ENCODE peak calls at places on chromosomes 5 and 9, in ten cellular contexts. One of them, this sample, is unnamed.

GRCh38 chr9:16033253-16033652 is 480.4 kb downstream of the CCDC171 start:
- DNase-seq in Karpas-422: no peak
- DNase-seq in endothelial cell of umbilical vein: no peak
- DNase-seq in mesendoderm: no peak
- DNase-seq in K562: no peak
- DNase-seq in endodermal cell: no peak
- DNase-seq in fibroblast of lung: no peak
- DNase-seq in colonic mucosa: no peak
- DNase-seq in HCT116: no peak
- DNase-seq in neural progenitor cell: no peak
- DNase-seq in this sample: no peak

GRCh38 chr5:477247-477646 is 34.3 kb downstream of the EXOC3 start:
- DNase-seq in Karpas-422: no peak
- DNase-seq in K562: no peak
- DNase-seq in colonic mucosa: no peak
- DNase-seq in endothelial cell of umbilical vein: no peak
- DNase-seq in HCT116: no peak
- DNase-seq in neural progenitor cell: no peak
- DNase-seq in endodermal cell: no peak
- DNase-seq in fibroblast of lung: no peak
- DNase-seq in mesendoderm: no peak
- DNase-seq in this sample: no peak

GRCh38 chr5:59157001-59157527 is 574.2 kb downstream of the RAB3C start:
- DNase-seq in mesendoderm: no peak
- DNase-seq in neural progenitor cell: no peak
- DNase-seq in K562: no peak
- DNase-seq in fibroblast of lung: peak; percentile 36
- DNase-seq in Karpas-422: no peak
- DNase-seq in HCT116: no peak
- DNase-seq in endodermal cell: no peak
- DNase-seq in endothelial cell of umbilical vein: no peak
- DNase-seq in colonic mucosa: no peak
- DNase-seq in this sample: no peak

GRCh38 chr5:73218552-73219171 is 45.7 kb downstream of the TMEM174 start:
- DNase-seq in HCT116: peak; percentile 26
- DNase-seq in K562: no peak
- DNase-seq in colonic mucosa: no peak
- DNase-seq in Karpas-422: no peak
- DNase-seq in neural progenitor cell: peak; percentile 34
- DNase-seq in endothelial cell of umbilical vein: peak; percentile 10
- DNase-seq in endodermal cell: peak; percentile 44
- DNase-seq in fibroblast of lung: peak; percentile 60
- DNase-seq in mesendoderm: peak; percentile 57
- DNase-seq in this sample: no peak

GRCh38 chr5:7018144-7018543 is 304.9 kb downstream of the TENT4A start:
- DNase-seq in K562: no peak
- DNase-seq in neural progenitor cell: no peak
- DNase-seq in Karpas-422: no peak
- DNase-seq in HCT116: no peak
- DNase-seq in colonic mucosa: no peak
- DNase-seq in endodermal cell: no peak
- DNase-seq in endothelial cell of umbilical vein: no peak
- DNase-seq in mesendoderm: no peak
- DNase-seq in fibroblast of lung: no peak
- DNase-seq in this sample: no peak

GRCh38 chr5:112762113-112762810 is 24.6 kb downstream of the APC start:
- DNase-seq in K562: no peak
- DNase-seq in neural progenitor cell: no peak
- DNase-seq in colonic mucosa: no peak
- DNase-seq in mesendoderm: no peak
- DNase-seq in fibroblast of lung: peak; percentile 26
- DNase-seq in endodermal cell: no peak
- DNase-seq in HCT116: no peak
- DNase-seq in endothelial cell of umbilical vein: no peak
- DNase-seq in Karpas-422: no peak
- DNase-seq in this sample: no peak

GRCh38 chr5:132394681-132395259 is 25.3 kb downstream of the SLC22A5 start:
- DNase-seq in endodermal cell: peak; percentile 25
- DNase-seq in K562: no peak
- DNase-seq in fibroblast of lung: no peak
- DNase-seq in mesendoderm: no peak
- DNase-seq in endothelial cell of umbilical vein: no peak
- DNase-seq in neural progenitor cell: no peak
- DNase-seq in colonic mucosa: no peak
- DNase-seq in Karpas-422: no peak
- DNase-seq in HCT116: no peak
- DNase-seq in this sample: no peak

GRCh38 chr5:57341380-57341979 is 141.1 kb downstream of the ACTBL2 start:
- DNase-seq in colonic mucosa: no peak
- DNase-seq in HCT116: no peak
- DNase-seq in neural progenitor cell: no peak
- DNase-seq in endothelial cell of umbilical vein: no peak
- DNase-seq in endodermal cell: no peak
- DNase-seq in K562: no peak
- DNase-seq in Karpas-422: no peak
- DNase-seq in mesendoderm: no peak
- DNase-seq in fibroblast of lung: no peak
- DNase-seq in this sample: no peak

GRCh38 chr5:90384389-90384788 is 25.2 kb downstream of the CETN3 start:
- DNase-seq in mesendoderm: no peak
- DNase-seq in HCT116: no peak
- DNase-seq in K562: no peak
- DNase-seq in endothelial cell of umbilical vein: no peak
- DNase-seq in Karpas-422: no peak
- DNase-seq in colonic mucosa: no peak
- DNase-seq in fibroblast of lung: no peak
- DNase-seq in neural progenitor cell: no peak
- DNase-seq in endodermal cell: no peak
- DNase-seq in this sample: no peak

GRCh38 chr5:178627259-178627598 is 379 bp upstream of the CLK4 start:
- DNase-seq in colonic mucosa: no peak
- DNase-seq in mesendoderm: peak; percentile 74
- DNase-seq in HCT116: no peak
- DNase-seq in neural progenitor cell: no peak
- DNase-seq in Karpas-422: no peak
- DNase-seq in K562: no peak
- DNase-seq in endothelial cell of umbilical vein: no peak
- DNase-seq in endodermal cell: no peak
- DNase-seq in fibroblast of lung: no peak
- DNase-seq in this sample: no peak

GRCh38 chr5:167294861-167295685 is 996.4 kb upstream of the WWC1 start:
- DNase-seq in endothelial cell of umbilical vein: peak; percentile 92
- DNase-seq in colonic mucosa: peak; percentile 55
- DNase-seq in K562: no peak
- DNase-seq in HCT116: peak; percentile 3
- DNase-seq in endodermal cell: no peak
- DNase-seq in neural progenitor cell: no peak
- DNase-seq in Karpas-422: no peak
- DNase-seq in fibroblast of lung: peak; percentile 94
- DNase-seq in mesendoderm: peak; percentile 83
- DNase-seq in this sample: peak; percentile 66

GRCh38 chr5:172179032-172179989 is 8.7 kb downstream of the STK10 start:
- DNase-seq in fibroblast of lung: no peak
- DNase-seq in Karpas-422: no peak
- DNase-seq in endodermal cell: no peak
- DNase-seq in HCT116: no peak
- DNase-seq in mesendoderm: peak; percentile 80
- DNase-seq in colonic mucosa: peak; percentile 34
- DNase-seq in endothelial cell of umbilical vein: peak; percentile 75
- DNase-seq in K562: no peak
- DNase-seq in neural progenitor cell: no peak
- DNase-seq in this sample: no peak
- H3K9ac ChIP-seq in fibroblast of lung: no peak overlapping the region
- H3K9ac ChIP-seq in Karpas-422: no peak overlapping the region
- H3K9ac ChIP-seq in endodermal cell: no peak overlapping the region
- H3K9ac ChIP-seq in HCT116: no peak overlapping the region
- H3K9ac ChIP-seq in mesendoderm: peak overlapping the region; percentile 49
- H3K9ac ChIP-seq in colonic mucosa: peak overlapping the region; percentile 60
- H3K9ac ChIP-seq in endothelial cell of umbilical vein: peak overlapping the region; percentile 33
- H3K9ac ChIP-seq in K562: no peak overlapping the region
- H3K9ac ChIP-seq in neural progenitor cell: no peak overlapping the region
- H3K9ac ChIP-seq in this sample: no peak overlapping the region

GRCh38 chr9:101027246-101027645 is 1.3 kb upstream of the PLPPR1 start:
- DNase-seq in colonic mucosa: no peak
- DNase-seq in neural progenitor cell: no peak
- DNase-seq in mesendoderm: no peak
- DNase-seq in HCT116: no peak
- DNase-seq in K562: no peak
- DNase-seq in endothelial cell of umbilical vein: no peak
- DNase-seq in endodermal cell: no peak
- DNase-seq in fibroblast of lung: no peak
- DNase-seq in Karpas-422: no peak
- DNase-seq in this sample: no peak

GRCh38 chr9:101026824-101027223 is 1.7 kb upstream of the PLPPR1 start:
- DNase-seq in HCT116: no peak
- DNase-seq in fibroblast of lung: no peak
- DNase-seq in endothelial cell of umbilical vein: peak; percentile 11
- DNase-seq in Karpas-422: no peak
- DNase-seq in K562: no peak
- DNase-seq in neural progenitor cell: no peak
- DNase-seq in endodermal cell: no peak
- DNase-seq in mesendoderm: no peak
- DNase-seq in colonic mucosa: peak; percentile 39
- DNase-seq in this sample: no peak

GRCh38 chr9:101029300-101030021 is 934 bp downstream of the PLPPR1 start:
- DNase-seq in HCT116: no peak
- DNase-seq in colonic mucosa: no peak
- DNase-seq in endodermal cell: peak; percentile 56
- DNase-seq in fibroblast of lung: no peak
- DNase-seq in neural progenitor cell: peak; percentile 53
- DNase-seq in endothelial cell of umbilical vein: no peak
- DNase-seq in K562: no peak
- DNase-seq in mesendoderm: peak; percentile 2
- DNase-seq in Karpas-422: no peak
- DNase-seq in this sample: no peak

GRCh38 chr9:101028346-101029299 is at the start of gene PLPPR1:
- DNase-seq in endothelial cell of umbilical vein: peak; percentile 78
- DNase-seq in HCT116: no peak
- DNase-seq in mesendoderm: peak; percentile 84
- DNase-seq in fibroblast of lung: peak; percentile 4
- DNase-seq in K562: no peak
- DNase-seq in endodermal cell: peak; percentile 92
- DNase-seq in Karpas-422: no peak
- DNase-seq in neural progenitor cell: peak; percentile 95
- DNase-seq in colonic mucosa: peak; percentile 76
- DNase-seq in this sample: no peak

GRCh38 chr9:101027733-101028345 is 688 bp upstream of the PLPPR1 start:
- DNase-seq in endothelial cell of umbilical vein: no peak
- DNase-seq in fibroblast of lung: no peak
- DNase-seq in HCT116: no peak
- DNase-seq in neural progenitor cell: peak; percentile 20
- DNase-seq in colonic mucosa: no peak
- DNase-seq in endodermal cell: no peak
- DNase-seq in mesendoderm: no peak
- DNase-seq in Karpas-422: no peak
- DNase-seq in K562: no peak
- DNase-seq in this sample: no peak
- H3K9ac ChIP-seq in endothelial cell of umbilical vein: no peak overlapping the region
- H3K9ac ChIP-seq in fibroblast of lung: no peak overlapping the region
- H3K9ac ChIP-seq in HCT116: no peak overlapping the region
- H3K9ac ChIP-seq in neural progenitor cell: no peak overlapping the region
- H3K9ac ChIP-seq in colonic mucosa: no peak overlapping the region
- H3K9ac ChIP-seq in endodermal cell: no peak overlapping the region
- H3K9ac ChIP-seq in mesendoderm: peak overlapping the region; percentile 69
- H3K9ac ChIP-seq in Karpas-422: no peak overlapping the region
- H3K9ac ChIP-seq in K562: no peak overlapping the region
- H3K9ac ChIP-seq in this sample: no peak overlapping the region

GRCh38 chr9:113589407-113589806 is 125.9 kb downstream of the RGS3 start:
- DNase-seq in neural progenitor cell: no peak
- DNase-seq in endodermal cell: no peak
- DNase-seq in K562: no peak
- DNase-seq in colonic mucosa: no peak
- DNase-seq in HCT116: no peak
- DNase-seq in endothelial cell of umbilical vein: peak; percentile 94
- DNase-seq in mesendoderm: no peak
- DNase-seq in fibroblast of lung: no peak
- DNase-seq in Karpas-422: no peak
- DNase-seq in this sample: no peak

GRCh38 chr9:113590991-113591898 is 127.7 kb downstream of the RGS3 start:
- DNase-seq in K562: peak; percentile 80
- DNase-seq in mesendoderm: peak; percentile 93
- DNase-seq in endodermal cell: peak; percentile 98
- DNase-seq in neural progenitor cell: peak; percentile 89
- DNase-seq in fibroblast of lung: peak; percentile 71
- DNase-seq in HCT116: no peak
- DNase-seq in colonic mucosa: peak; percentile 74
- DNase-seq in endothelial cell of umbilical vein: peak; percentile 79
- DNase-seq in Karpas-422: peak; percentile 91
- DNase-seq in this sample: no peak

GRCh38 chr9:113589890-113590289 is 126.4 kb downstream of the RGS3 start:
- DNase-seq in endothelial cell of umbilical vein: peak; percentile 71
- DNase-seq in colonic mucosa: no peak
- DNase-seq in Karpas-422: no peak
- DNase-seq in HCT116: no peak
- DNase-seq in fibroblast of lung: peak; percentile 64
- DNase-seq in neural progenitor cell: no peak
- DNase-seq in endodermal cell: no peak
- DNase-seq in mesendoderm: peak; percentile 62
- DNase-seq in K562: no peak
- DNase-seq in this sample: no peak

GRCh38 chr9:113588936-113589335 is 125.4 kb downstream of the RGS3 start:
- DNase-seq in endothelial cell of umbilical vein: no peak
- DNase-seq in colonic mucosa: no peak
- DNase-seq in HCT116: no peak
- DNase-seq in endodermal cell: no peak
- DNase-seq in mesendoderm: no peak
- DNase-seq in K562: no peak
- DNase-seq in Karpas-422: no peak
- DNase-seq in fibroblast of lung: no peak
- DNase-seq in neural progenitor cell: no peak
- DNase-seq in this sample: no peak

DNA sequence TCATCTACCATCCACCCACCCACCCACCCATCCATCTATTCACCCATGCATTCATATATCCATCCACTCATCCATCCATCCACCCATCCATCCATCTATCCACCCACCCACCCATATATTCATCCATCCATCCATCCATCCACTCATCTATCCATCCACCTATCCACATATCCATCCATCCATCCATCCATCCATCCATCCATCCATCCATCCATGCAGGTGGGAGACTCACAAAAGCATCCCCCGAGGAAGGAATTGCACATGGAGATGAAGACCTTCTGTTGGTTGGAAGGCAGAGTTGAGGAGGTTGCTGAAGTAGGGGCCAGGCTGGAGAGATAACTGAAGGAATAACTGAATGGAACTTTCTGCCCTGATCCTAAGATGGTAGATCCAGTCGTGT is 126.9 kb downstream of the RGS3 start:
- DNase-seq in endothelial cell of umbilical vein: no peak
- DNase-seq in colonic mucosa: no peak
- DNase-seq in K562: no peak
- DNase-seq in mesendoderm: no peak
- DNase-seq in endodermal cell: no peak
- DNase-seq in neural progenitor cell: no peak
- DNase-seq in HCT116: no peak
- DNase-seq in Karpas-422: no peak
- DNase-seq in fibroblast of lung: no peak
- DNase-seq in this sample: no peak
- H3K9ac ChIP-seq in endothelial cell of umbilical vein: no peak overlapping the region
- H3K9ac ChIP-seq in colonic mucosa: no peak overlapping the region
- H3K9ac ChIP-seq in K562: no peak overlapping the region
- H3K9ac ChIP-seq in mesendoderm: no peak overlapping the region
- H3K9ac ChIP-seq in endodermal cell: no peak overlapping the region
- H3K9ac ChIP-seq in neural progenitor cell: no peak overlapping the region
- H3K9ac ChIP-seq in HCT116: no peak overlapping the region
- H3K9ac ChIP-seq in Karpas-422: no peak overlapping the region
- H3K9ac ChIP-seq in fibroblast of lung: no peak overlapping the region
- H3K9ac ChIP-seq in this sample: no peak overlapping the region

GRCh38 chr5:55554879-55555278 is 20.1 kb upstream of the PLPP1 start:
- DNase-seq in HCT116: no peak
- DNase-seq in fibroblast of lung: no peak
- DNase-seq in mesendoderm: no peak
- DNase-seq in neural progenitor cell: no peak
- DNase-seq in colonic mucosa: no peak
- DNase-seq in endodermal cell: no peak
- DNase-seq in K562: no peak
- DNase-seq in Karpas-422: no peak
- DNase-seq in endothelial cell of umbilical vein: no peak
- DNase-seq in this sample: no peak
- H3K9ac ChIP-seq in HCT116: no peak overlapping the region
- H3K9ac ChIP-seq in fibroblast of lung: no peak overlapping the region
- H3K9ac ChIP-seq in mesendoderm: no peak overlapping the region
- H3K9ac ChIP-seq in neural progenitor cell: no peak overlapping the region
- H3K9ac ChIP-seq in colonic mucosa: no peak overlapping the region
- H3K9ac ChIP-seq in endodermal cell: no peak overlapping the region
- H3K9ac ChIP-seq in K562: no peak overlapping the region
- H3K9ac ChIP-seq in Karpas-422: no peak overlapping the region
- H3K9ac ChIP-seq in endothelial cell of umbilical vein: no peak overlapping the region
- H3K9ac ChIP-seq in this sample: no peak overlapping the region